ENCODE peak calls at places on chromosomes 16 and 17, in eight cellular contexts. H, U, X, W, P, Y, C and V are unnamed samples.

GRCh38 chr17:20961551-20961950 is 81.3 kb downstream of the USP22 start:
- DNase-seq in W (no peak), C (no peak), P (no peak), H (no peak), X (no peak), U (no peak), Y (peak), V (peak)

GRCh38 chr17:17479209-17479608 is 2.4 kb downstream of the MED9 start:
- DNase-seq in U (no peak), X (no peak), H (no peak), W (no peak), P (no peak), C (no peak), Y (no peak), V (peak)

GRCh38 chr16:75931043-75931442 is 204.8 kb upstream of the CPHXL start:
- DNase-seq in W (peak), P (no peak), C (no peak), H (peak), X (no peak), U (no peak), Y (peak), V (peak)

GRCh38 chr17:78946131-78946530 is 20.9 kb upstream of the TIMP2 start:
- DNase-seq in X (no peak), Y (no peak), W (no peak), H (no peak), P (no peak), U (no peak), C (no peak), V (no peak)

GRCh38 chr17:80395402-80396151 is 19.4 kb upstream of the ENDOV start:
- DNase-seq in W (peak), C (peak), X (no peak), Y (no peak), U (no peak), H (no peak), P (no peak), V (peak)

GRCh38 chr16:84876873-84877606 is 57.3 kb downstream of the CRISPLD2 start:
- DNase-seq in Y (no peak), X (no peak), H (no peak), P (no peak), W (no peak), C (no peak), U (no peak), V (no peak)

GRCh38 chr17:8532021-8532420 is 96.3 kb downstream of the NDEL1 start:
- DNase-seq in U (peak), H (peak), X (no peak), C (peak), W (no peak), Y (peak), P (no peak), V (no peak)

GRCh38 chr16:76583466-76583865 is 306.3 kb downstream of the CNTNAP4 start:
- DNase-seq in P (no peak), C (peak), U (peak), Y (no peak), W (no peak), X (peak), H (no peak), V (peak)

GRCh38 chr17:63497708-63498483 is 21.0 kb downstream of the ACE start:
- DNase-seq in X (no peak), W (no peak), H (no peak), P (no peak), C (no peak), U (peak), Y (peak), V (peak)

GRCh38 chr16:31333686-31334649 is 21.0 kb upstream of the ITGAX start:
- DNase-seq in C (peak), P (no peak), U (peak), W (peak), Y (peak), H (peak), X (no peak), V (no peak)

GRCh38 chr16:89563639-89564392 is 3.3 kb downstream of the RPL13 start:
- DNase-seq in W (no peak), Y (no peak), X (no peak), P (no peak), H (no peak), U (no peak), C (no peak), V (no peak)

GRCh38 chr17:42520540-42520951 is 15.5 kb upstream of the NAGLU start:
- DNase-seq in X (no peak), C (peak), W (no peak), P (no peak), U (no peak), Y (no peak), H (no peak), V (no peak)

GRCh38 chr16:76791151-76791550 is 399.8 kb upstream of the MON1B start:
- DNase-seq in C (no peak), W (no peak), U (no peak), H (no peak), Y (no peak), X (no peak), P (no peak), V (no peak)

GRCh38 chr16:87344931-87345631 is 27.9 kb upstream of the C16orf95 start:
- DNase-seq in U (no peak), P (peak), C (no peak), X (no peak), Y (no peak), W (no peak), H (no peak), V (no peak)